ENCODE peak calls at places on chromosomes 11 and 22, in six cellular contexts. S, Z, E, A, J and X are unnamed samples.

GRCh38 chr11:110092577-110093406 is at the start of gene ZC3H12C:
- DNase-seq in A (peak; percentile 93), E (peak; percentile 85), S (peak; percentile 90), J (peak; percentile 77), Z (peak; percentile 92), X (peak; percentile 97)

GRCh38 chr11:111909378-111909777 is 2.2 kb downstream of the CRYAB start:
- DNase-seq in A (no peak), E (no peak), Z (no peak), S (no peak), J (no peak), X (no peak)

GRCh38 chr11:100830978-100831732 is 144.1 kb downstream of the ARHGAP42 start:
- DNase-seq in J (no peak), S (no peak), A (peak; percentile 23), Z (no peak), E (no peak), X (no peak)

GRCh38 chr11:1756024-1756561 is 5.7 kb upstream of the IFITM10 start:
- DNase-seq in A (no peak), E (peak; percentile 39), J (no peak), Z (peak; percentile 53), S (peak; percentile 84), X (no peak)

GRCh38 chr11:108009497-108010360 is 1.0 kb downstream of the CUL5 start:
- DNase-seq in E (no peak), Z (no peak), A (peak; percentile 49), S (no peak), J (no peak), X (peak; percentile 68)

GRCh38 chr22:20186183-20186870 is 35.5 kb upstream of the CCDC188 start:
- DNase-seq in S (no peak), J (no peak), A (no peak), E (no peak), Z (no peak), X (no peak)

GRCh38 chr11:6362185-6362867 is 27.9 kb upstream of the SMPD1 start:
- DNase-seq in A (no peak), J (no peak), S (no peak), Z (peak; percentile 94), E (peak; percentile 75), X (no peak)

GRCh38 chr11:93935826-93936225 is 85.3 kb upstream of the HEPHL1 start:
- DNase-seq in E (no peak), S (no peak), J (no peak), Z (no peak), A (no peak), X (no peak)

GRCh38 chr11:20201231-20201630 is 41.0 kb upstream of the DBX1 start:
- DNase-seq in S (no peak), E (no peak), J (no peak), Z (no peak), A (no peak), X (no peak)

GRCh38 chr11:122317337-122317736 is 201.3 kb upstream of the BLID start:
- DNase-seq in J (no peak), E (no peak), S (peak; percentile 40), Z (no peak), A (peak; percentile 30), X (no peak)

GRCh38 chr22:50641696-50642607 is 14.0 kb upstream of the ARSA start:
- DNase-seq in E (peak; percentile 41), A (peak; percentile 71), S (no peak), J (no peak), Z (no peak), X (no peak)

DNA sequence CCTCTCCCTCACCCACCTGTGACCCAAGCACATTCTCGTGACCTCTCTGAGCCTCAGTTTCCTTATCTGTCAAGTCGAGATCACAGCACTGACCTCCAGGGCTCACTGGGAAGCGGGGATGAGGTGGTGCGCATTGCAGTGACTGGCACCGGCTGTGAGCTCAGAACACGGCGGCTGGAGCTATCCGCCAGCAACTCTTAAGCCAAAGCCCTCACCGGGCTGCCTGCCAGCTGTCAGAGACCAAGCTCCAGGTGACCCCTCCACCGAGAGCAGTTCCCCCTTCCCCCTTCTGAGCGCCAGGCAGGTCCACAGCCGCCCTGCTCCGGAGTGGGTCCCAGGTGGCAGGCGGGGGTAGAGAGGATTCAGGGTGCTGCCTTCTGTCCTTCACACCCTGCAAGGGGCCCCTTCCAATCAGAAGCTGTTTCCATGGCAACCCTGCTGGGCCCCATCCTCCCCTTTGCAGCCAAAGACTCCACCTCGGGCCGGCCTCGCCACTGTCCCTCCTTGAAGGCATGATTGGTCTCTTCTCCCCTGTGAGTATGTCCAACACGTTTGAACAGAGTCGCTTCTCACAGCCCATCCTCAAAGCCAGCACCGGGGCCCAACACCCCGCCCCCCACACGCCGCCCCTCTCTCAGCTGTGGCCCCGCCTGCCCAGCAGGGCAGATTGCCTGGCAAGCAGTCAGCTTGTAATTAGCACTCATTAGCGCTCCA is 98.8 kb downstream of the WNT7B start:
- DNase-seq in Z (peak; percentile 39), A (no peak), J (no peak), S (no peak), E (peak; percentile 40), X (no peak)
- H3K27me3 ChIP-seq in Z (no peaks in the 10 kb centered on the region), A (peaks cover 15% of the 10 kb centered on the region), J (no peaks in the 10 kb centered on the region), S (peaks cover 34% of the 10 kb centered on the region), E (peaks cover 66% of the 10 kb centered on the region), X (no peaks in the 10 kb centered on the region)

DNA sequence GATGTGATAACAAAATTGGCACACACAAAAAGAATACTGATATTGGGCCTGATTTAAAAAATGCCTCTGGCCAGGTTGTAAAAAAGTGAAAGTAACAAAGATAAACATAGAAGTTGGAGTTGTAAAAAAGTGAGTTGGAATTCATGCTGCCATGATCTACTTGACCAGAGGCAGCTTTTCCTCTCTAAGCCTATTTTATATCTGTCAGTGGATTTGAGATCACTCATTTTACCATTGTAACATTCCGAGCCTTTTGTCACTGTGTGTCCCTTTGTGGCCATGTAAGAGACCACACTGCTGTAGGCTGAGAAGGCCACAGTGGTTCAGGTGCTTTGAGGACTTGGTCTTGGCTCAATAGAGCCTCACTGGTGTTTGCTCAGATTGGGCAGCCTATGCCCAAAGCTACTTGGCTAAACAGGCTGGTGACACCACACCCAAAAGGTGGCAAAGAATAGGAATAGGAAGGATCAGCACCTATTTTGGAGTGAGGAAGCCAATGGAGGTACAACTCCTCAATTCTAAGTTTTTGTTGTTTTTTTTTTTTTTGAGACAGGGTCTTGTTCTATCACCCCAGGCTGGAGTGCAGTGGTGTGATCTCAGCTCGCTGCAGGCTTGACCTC is 7.1 kb downstream of the FEN1 start:
- DNase-seq in Z (no peak), E (no peak), J (no peak), A (no peak), S (no peak), X (no peak)
- TF ChIP-seq CTCF in Z (no peak), E (no peak), J (no peak), A (no peak), S (no peak), X (no peak)

DNA sequence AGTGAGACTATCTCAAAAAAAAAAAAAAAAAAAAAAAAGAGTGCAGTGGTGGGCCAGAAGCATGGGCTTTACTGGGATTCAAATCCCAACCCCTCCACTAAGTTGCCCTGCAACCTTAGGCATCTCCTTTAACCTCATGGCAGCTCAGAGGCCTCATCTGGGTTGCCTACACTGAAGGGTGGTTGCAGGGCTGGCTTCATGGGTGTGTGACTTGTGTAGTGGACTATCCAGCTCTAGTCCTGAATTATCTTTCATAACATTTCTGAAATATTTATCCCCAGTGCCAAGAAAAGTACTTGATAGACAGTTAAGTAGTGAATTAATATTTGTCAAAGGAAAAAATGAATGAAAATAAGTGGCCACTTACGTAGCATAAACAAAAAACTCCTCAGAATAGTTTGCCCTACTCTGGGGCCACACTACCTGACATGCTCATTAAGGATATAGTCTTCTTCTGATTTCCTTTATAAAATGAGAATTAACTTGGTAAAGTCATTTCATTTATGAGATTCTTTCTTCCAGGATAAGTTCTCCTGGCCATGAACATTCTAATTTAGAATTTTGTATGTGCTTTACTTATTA is 116.0 kb upstream of the SYT13 start:
- DNase-seq in E (no peak), A (no peak), Z (no peak), J (no peak), S (no peak), X (no peak)
- H3K27me3 ChIP-seq in E (peaks cover 23% of the 10 kb centered on the region), A (no peaks in the 10 kb centered on the region), Z (no peaks in the 10 kb centered on the region), J (peaks cover 48% of the 10 kb centered on the region), S (peaks cover 4% of the 10 kb centered on the region), X (no peaks in the 10 kb centered on the region)

GRCh38 chr11:68325183-68325893 is 12.9 kb downstream of the LRP5 start:
- DNase-seq in E (no peak), S (no peak), A (no peak), Z (no peak), J (no peak), X (no peak)
- TF ChIP-seq CTCF in E (no peak), S (no peak), A (no peak), Z (no peak), J (no peak), X (peak; percentile 6)

DNA sequence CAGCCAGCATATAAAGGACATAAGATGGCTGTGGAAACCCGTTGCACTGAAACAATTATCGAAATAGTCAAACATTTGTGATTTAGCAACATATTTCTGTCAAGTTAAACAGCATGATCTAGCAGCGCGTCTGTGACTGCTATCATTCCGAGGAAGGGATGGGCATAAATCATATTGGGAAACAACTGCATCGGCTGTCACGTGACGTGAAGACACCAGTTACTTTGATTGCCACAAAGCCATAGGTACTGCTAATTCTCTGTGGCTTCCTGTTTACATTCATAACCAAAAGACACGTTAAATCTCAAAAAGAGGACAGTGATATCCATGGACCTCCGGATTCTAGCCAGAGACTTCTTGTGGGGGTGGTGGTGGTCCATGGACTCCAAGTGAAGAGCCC is 87.8 kb downstream of the CACNA1I start:
- DNase-seq in S (no peak), E (no peak), J (no peak), A (no peak), Z (no peak), X (no peak)
- H3K27me3 ChIP-seq in S (peaks cover 28% of the 10 kb centered on the region), E (peaks cover 84% of the 10 kb centered on the region), J (no peaks in the 10 kb centered on the region), A (peaks cover 42% of the 10 kb centered on the region), Z (no peaks in the 10 kb centered on the region), X (peaks cover 1% of the 10 kb centered on the region)